ENCODE peak calls at places on chromosomes 12 and 14, in four cellular contexts. R, C, U and B are unnamed samples.

GRCh38 chr14:101178184-101179072 is 274.9 kb upstream of the RTL1 start:
- DNase-seq in C (no peak), U (no peak), R (no peak), B (no peak)

GRCh38 chr14:77491056-77491455 is 7.6 kb downstream of the ISM2 start:
- DNase-seq in U (no peak), C (no peak), R (no peak), B (no peak)

GRCh38 chr12:131610181-131610580 is 100.7 kb upstream of the SFSWAP start:
- DNase-seq in U (no peak), R (no peak), C (no peak), B (no peak)

GRCh38 chr12:104520242-104520900 is 63.6 kb downstream of the CHST11 start:
- DNase-seq in R (no peak), C (no peak), U (no peak), B (no peak)

GRCh38 chr12:17793854-17794253 is 296.1 kb downstream of the RERGL start:
- DNase-seq in C (no peak), U (no peak), R (no peak), B (no peak)

GRCh38 chr12:10235761-10236631 is 23.3 kb downstream of the GABARAPL1 start:
- DNase-seq in U (no peak), C (peak; percentile 73), R (peak; percentile 65), B (no peak)

GRCh38 chr12:93808169-93808899 is 131.2 kb downstream of the CRADD start:
- DNase-seq in U (no peak), C (no peak), R (no peak), B (no peak)

GRCh38 chr14:95222151-95222631 is 64.9 kb upstream of the DICER1 start:
- DNase-seq in U (no peak), C (peak; percentile 69), R (no peak), B (no peak)

GRCh38 chr12:38456769-38457168 is 140.2 kb downstream of the ALG10B start:
- DNase-seq in R (no peak), C (peak; percentile 69), U (no peak), B (no peak)